ENCODE peak calls at places on chromosomes 3 and 15, in nine cellular contexts. One of them, this sample, is unnamed.

GRCh38 chr3:153673853-153674252 is 447.3 kb upstream of the ARHGEF26 start:
- DNase-seq in neural progenitor cell: no peak
- DNase-seq in stomach: no peak
- DNase-seq in HFF-Myc: no peak
- DNase-seq in brain microvascular endothelial cell: no peak
- DNase-seq in aorta: no peak
- DNase-seq in AG09309: no peak
- DNase-seq in uterus: no peak
- DNase-seq in fibroblast of lung: no peak
- DNase-seq in this sample: no peak

GRCh38 chr3:161386991-161387390 is 15.7 kb upstream of the SPTSSB start:
- DNase-seq in AG09309: no peak
- DNase-seq in aorta: no peak
- DNase-seq in brain microvascular endothelial cell: no peak
- DNase-seq in HFF-Myc: no peak
- DNase-seq in uterus: no peak
- DNase-seq in neural progenitor cell: no peak
- DNase-seq in stomach: no peak
- DNase-seq in fibroblast of lung: no peak
- DNase-seq in this sample: no peak

GRCh38 chr3:134647902-134648760 is 2.7 kb downstream of the KY start:
- DNase-seq in AG09309: no peak
- DNase-seq in fibroblast of lung: no peak
- DNase-seq in aorta: no peak
- DNase-seq in uterus: no peak
- DNase-seq in HFF-Myc: no peak
- DNase-seq in stomach: no peak
- DNase-seq in brain microvascular endothelial cell: no peak
- DNase-seq in neural progenitor cell: no peak
- DNase-seq in this sample: no peak

GRCh38 chr3:38575279-38575843 is 74.1 kb downstream of the SCN5A start:
- DNase-seq in fibroblast of lung: no peak
- DNase-seq in neural progenitor cell: no peak
- DNase-seq in uterus: no peak
- DNase-seq in stomach: peak
- DNase-seq in HFF-Myc: no peak
- DNase-seq in AG09309: no peak
- DNase-seq in aorta: no peak
- DNase-seq in brain microvascular endothelial cell: no peak
- DNase-seq in this sample: peak

GRCh38 chr15:90872481-90873184 is 4.2 kb downstream of the FURIN start:
- DNase-seq in aorta: peak
- DNase-seq in neural progenitor cell: no peak
- DNase-seq in AG09309: peak
- DNase-seq in stomach: no peak
- DNase-seq in fibroblast of lung: peak
- DNase-seq in HFF-Myc: peak
- DNase-seq in uterus: peak
- DNase-seq in brain microvascular endothelial cell: peak
- DNase-seq in this sample: peak

GRCh38 chr3:192060160-192060783 is 599.3 kb downstream of the PYDC2 start:
- DNase-seq in AG09309: no peak
- DNase-seq in fibroblast of lung: peak
- DNase-seq in HFF-Myc: no peak
- DNase-seq in aorta: no peak
- DNase-seq in brain microvascular endothelial cell: no peak
- DNase-seq in stomach: no peak
- DNase-seq in uterus: no peak
- DNase-seq in neural progenitor cell: peak
- DNase-seq in this sample: no peak

GRCh38 chr3:168620854-168621253 is 525.1 kb upstream of the GOLIM4 start:
- DNase-seq in uterus: no peak
- DNase-seq in AG09309: no peak
- DNase-seq in brain microvascular endothelial cell: peak
- DNase-seq in fibroblast of lung: peak
- DNase-seq in HFF-Myc: no peak
- DNase-seq in neural progenitor cell: peak
- DNase-seq in stomach: peak
- DNase-seq in aorta: no peak
- DNase-seq in this sample: no peak

GRCh38 chr15:56225520-56225919 is 18.2 kb downstream of the RFX7 start:
- DNase-seq in aorta: no peak
- DNase-seq in uterus: no peak
- DNase-seq in HFF-Myc: no peak
- DNase-seq in AG09309: no peak
- DNase-seq in fibroblast of lung: no peak
- DNase-seq in brain microvascular endothelial cell: no peak
- DNase-seq in neural progenitor cell: no peak
- DNase-seq in stomach: no peak
- DNase-seq in this sample: no peak

GRCh38 chr3:173745952-173746682 is 348.6 kb downstream of the NLGN1 start:
- DNase-seq in AG09309: no peak
- DNase-seq in fibroblast of lung: peak
- DNase-seq in neural progenitor cell: no peak
- DNase-seq in aorta: no peak
- DNase-seq in brain microvascular endothelial cell: peak
- DNase-seq in uterus: no peak
- DNase-seq in stomach: no peak
- DNase-seq in HFF-Myc: no peak
- DNase-seq in this sample: peak

GRCh38 chr3:173742491-173742890 is 344.9 kb downstream of the NLGN1 start:
- DNase-seq in aorta: no peak
- DNase-seq in brain microvascular endothelial cell: no peak
- DNase-seq in HFF-Myc: no peak
- DNase-seq in uterus: no peak
- DNase-seq in AG09309: no peak
- DNase-seq in fibroblast of lung: no peak
- DNase-seq in neural progenitor cell: no peak
- DNase-seq in stomach: no peak
- DNase-seq in this sample: no peak

GRCh38 chr3:173743512-173743911 is 346.0 kb downstream of the NLGN1 start:
- DNase-seq in brain microvascular endothelial cell: no peak
- DNase-seq in neural progenitor cell: no peak
- DNase-seq in stomach: no peak
- DNase-seq in aorta: no peak
- DNase-seq in uterus: no peak
- DNase-seq in AG09309: no peak
- DNase-seq in HFF-Myc: no peak
- DNase-seq in fibroblast of lung: no peak
- DNase-seq in this sample: no peak

GRCh38 chr3:173744479-173744878 is 346.9 kb downstream of the NLGN1 start:
- DNase-seq in fibroblast of lung: no peak
- DNase-seq in AG09309: no peak
- DNase-seq in neural progenitor cell: no peak
- DNase-seq in brain microvascular endothelial cell: no peak
- DNase-seq in uterus: no peak
- DNase-seq in stomach: no peak
- DNase-seq in HFF-Myc: no peak
- DNase-seq in aorta: no peak
- DNase-seq in this sample: no peak

DNA sequence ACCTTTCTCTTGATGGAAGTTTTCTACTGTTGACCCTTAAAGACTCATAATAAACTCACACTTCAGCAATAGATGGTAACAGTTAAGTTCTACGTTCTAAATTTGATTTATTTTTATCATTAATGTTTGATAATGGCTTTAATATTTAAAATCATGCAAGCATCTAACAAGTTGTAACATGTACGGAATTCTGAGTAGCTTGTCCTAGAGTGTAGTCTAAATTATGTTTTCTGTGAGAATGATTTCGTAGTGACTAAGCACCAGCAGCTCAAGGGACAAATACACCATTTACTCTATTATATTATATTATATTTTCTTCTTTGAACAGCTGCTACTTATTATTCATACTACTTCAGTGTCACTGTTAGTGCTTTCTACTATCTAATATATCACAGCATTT is 345.6 kb downstream of the NLGN1 start:
- DNase-seq in AG09309: no peak
- DNase-seq in fibroblast of lung: peak
- DNase-seq in HFF-Myc: no peak
- DNase-seq in neural progenitor cell: no peak
- DNase-seq in aorta: no peak
- DNase-seq in uterus: no peak
- DNase-seq in stomach: no peak
- DNase-seq in brain microvascular endothelial cell: no peak
- DNase-seq in this sample: peak
- H3K4me3 ChIP-seq in AG09309: no peak
- H3K4me3 ChIP-seq in fibroblast of lung: peak
- H3K4me3 ChIP-seq in HFF-Myc: no peak
- H3K4me3 ChIP-seq in neural progenitor cell: no peak
- H3K4me3 ChIP-seq in aorta: peak
- H3K4me3 ChIP-seq in uterus: no peak
- H3K4me3 ChIP-seq in stomach: no peak
- H3K4me3 ChIP-seq in brain microvascular endothelial cell: no peak
- H3K4me3 ChIP-seq in this sample: no peak

GRCh38 chr3:48372377-48372770 is 355 bp downstream of the FBXW12 start:
- DNase-seq in HFF-Myc: no peak
- DNase-seq in aorta: no peak
- DNase-seq in brain microvascular endothelial cell: no peak
- DNase-seq in AG09309: no peak
- DNase-seq in uterus: no peak
- DNase-seq in fibroblast of lung: no peak
- DNase-seq in neural progenitor cell: no peak
- DNase-seq in stomach: no peak
- DNase-seq in this sample: no peak
- H3K4me3 ChIP-seq in HFF-Myc: no peak
- H3K4me3 ChIP-seq in aorta: no peak
- H3K4me3 ChIP-seq in brain microvascular endothelial cell: no peak
- H3K4me3 ChIP-seq in AG09309: no peak
- H3K4me3 ChIP-seq in uterus: no peak
- H3K4me3 ChIP-seq in fibroblast of lung: no peak
- H3K4me3 ChIP-seq in neural progenitor cell: no peak
- H3K4me3 ChIP-seq in stomach: no peak
- H3K4me3 ChIP-seq in this sample: no peak

DNA sequence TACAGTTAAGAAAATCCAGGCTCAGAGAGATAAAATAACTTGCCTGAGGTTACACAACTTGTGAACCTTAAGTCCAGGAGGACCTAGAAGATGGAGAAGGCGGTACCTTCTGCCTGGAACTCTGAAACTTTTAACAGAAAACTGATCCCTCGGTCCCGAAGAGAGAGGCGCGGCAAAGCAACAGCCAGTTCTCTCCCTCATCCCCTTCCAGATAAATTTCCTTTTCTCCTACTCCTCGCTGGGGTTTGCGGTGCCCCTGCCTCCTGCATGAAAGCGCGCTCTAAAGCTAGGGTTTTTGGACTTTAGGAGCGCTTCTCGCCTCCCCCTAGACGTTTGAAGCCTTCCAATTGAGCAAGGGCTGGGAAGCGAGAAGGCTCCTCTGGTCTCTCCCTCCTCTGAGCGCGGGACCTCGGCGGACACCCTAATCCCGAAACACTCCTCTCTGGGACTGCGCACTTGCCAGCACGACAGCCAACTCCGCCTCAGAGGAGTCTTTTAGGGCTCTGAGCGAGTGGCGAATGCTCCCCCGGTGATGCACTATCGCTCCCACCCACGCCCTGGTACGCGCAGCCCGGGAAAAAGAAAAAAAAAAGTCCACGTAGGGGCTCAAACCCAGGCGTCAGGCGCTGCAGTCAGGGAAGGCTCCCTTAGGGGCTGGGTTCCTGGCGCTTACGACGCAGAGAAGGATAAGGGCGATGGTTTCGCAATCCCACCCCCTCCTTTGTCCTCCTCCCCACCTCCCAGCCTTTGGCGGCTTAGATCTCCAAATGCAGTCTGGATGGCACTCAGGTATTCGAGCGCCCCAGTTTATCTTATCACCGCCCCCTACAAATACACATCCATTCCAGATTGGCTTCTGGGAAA is 7.9 kb upstream of the EOMES start:
- DNase-seq in stomach: no peak
- DNase-seq in AG09309: no peak
- DNase-seq in uterus: no peak
- DNase-seq in HFF-Myc: no peak
- DNase-seq in neural progenitor cell: peak
- DNase-seq in brain microvascular endothelial cell: no peak
- DNase-seq in fibroblast of lung: no peak
- DNase-seq in aorta: no peak
- DNase-seq in this sample: no peak
- H3K4me3 ChIP-seq in stomach: no peak
- H3K4me3 ChIP-seq in AG09309: peak
- H3K4me3 ChIP-seq in uterus: no peak
- H3K4me3 ChIP-seq in HFF-Myc: no peak
- H3K4me3 ChIP-seq in neural progenitor cell: peak
- H3K4me3 ChIP-seq in brain microvascular endothelial cell: no peak
- H3K4me3 ChIP-seq in fibroblast of lung: no peak
- H3K4me3 ChIP-seq in aorta: no peak
- H3K4me3 ChIP-seq in this sample: peak

GRCh38 chr3:13686332-13686731 is 137.4 kb downstream of the FBLN2 start:
- DNase-seq in AG09309: no peak
- DNase-seq in HFF-Myc: no peak
- DNase-seq in neural progenitor cell: no peak
- DNase-seq in fibroblast of lung: no peak
- DNase-seq in aorta: no peak
- DNase-seq in brain microvascular endothelial cell: no peak
- DNase-seq in stomach: no peak
- DNase-seq in uterus: no peak
- DNase-seq in this sample: no peak

GRCh38 chr3:13688034-13688433 is 139.1 kb downstream of the FBLN2 start:
- DNase-seq in AG09309: no peak
- DNase-seq in fibroblast of lung: no peak
- DNase-seq in HFF-Myc: no peak
- DNase-seq in brain microvascular endothelial cell: no peak
- DNase-seq in aorta: no peak
- DNase-seq in neural progenitor cell: no peak
- DNase-seq in stomach: no peak
- DNase-seq in uterus: no peak
- DNase-seq in this sample: no peak

GRCh38 chr3:13688824-13689223 is 139.9 kb downstream of the FBLN2 start:
- DNase-seq in stomach: no peak
- DNase-seq in uterus: no peak
- DNase-seq in neural progenitor cell: no peak
- DNase-seq in AG09309: no peak
- DNase-seq in brain microvascular endothelial cell: no peak
- DNase-seq in aorta: no peak
- DNase-seq in HFF-Myc: no peak
- DNase-seq in fibroblast of lung: no peak
- DNase-seq in this sample: no peak

GRCh38 chr3:13687409-13687989 is 138.6 kb downstream of the FBLN2 start:
- DNase-seq in neural progenitor cell: peak
- DNase-seq in aorta: no peak
- DNase-seq in brain microvascular endothelial cell: no peak
- DNase-seq in HFF-Myc: no peak
- DNase-seq in stomach: no peak
- DNase-seq in AG09309: no peak
- DNase-seq in fibroblast of lung: no peak
- DNase-seq in uterus: no peak
- DNase-seq in this sample: no peak

DNA sequence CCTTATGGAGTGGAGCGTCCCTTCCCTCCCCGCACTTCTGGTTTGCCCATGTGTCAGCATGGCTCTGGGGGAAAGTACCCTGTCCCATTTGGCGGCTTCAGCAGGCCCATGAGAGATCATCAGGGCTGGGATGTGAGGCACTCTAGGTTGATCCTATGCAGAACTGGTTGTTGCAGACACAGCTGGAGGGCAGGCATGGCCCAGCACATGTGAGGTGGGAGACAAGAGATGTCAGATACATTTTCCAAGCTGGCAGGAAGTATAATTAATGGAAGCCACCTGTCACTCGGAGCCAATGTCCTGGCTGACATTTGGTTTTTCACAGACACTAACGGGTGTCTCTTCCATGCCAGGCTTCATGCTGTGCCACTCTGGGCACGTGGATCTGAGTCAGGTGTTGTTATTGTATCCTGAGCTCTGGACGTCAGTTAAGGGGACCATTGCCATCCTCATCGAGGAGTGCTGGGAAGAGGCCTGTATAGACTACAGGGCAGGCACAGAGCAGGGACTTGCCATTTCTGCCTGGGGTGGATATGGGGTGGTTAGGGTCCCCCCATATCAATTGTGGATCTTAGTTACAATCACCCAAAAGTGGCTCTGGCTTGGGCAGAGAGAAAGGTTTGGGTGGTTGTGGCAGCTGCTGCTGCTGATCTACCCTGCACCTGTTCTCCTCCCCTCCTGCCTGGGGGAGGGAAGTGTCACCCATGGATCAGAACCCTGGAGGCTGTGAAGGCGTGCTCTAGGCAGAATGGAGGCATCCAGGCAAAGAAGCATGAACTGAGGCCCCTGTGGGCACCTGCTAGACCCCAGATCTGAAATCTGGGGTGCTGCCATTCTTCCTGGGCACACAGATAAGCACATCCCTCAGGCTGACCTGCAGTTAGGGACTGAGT is 140.7 kb downstream of the FBLN2 start:
- DNase-seq in aorta: no peak
- DNase-seq in fibroblast of lung: no peak
- DNase-seq in uterus: no peak
- DNase-seq in AG09309: no peak
- DNase-seq in HFF-Myc: no peak
- DNase-seq in brain microvascular endothelial cell: no peak
- DNase-seq in neural progenitor cell: no peak
- DNase-seq in stomach: no peak
- DNase-seq in this sample: no peak
- H3K4me3 ChIP-seq in aorta: no peak
- H3K4me3 ChIP-seq in fibroblast of lung: no peak
- H3K4me3 ChIP-seq in uterus: no peak
- H3K4me3 ChIP-seq in AG09309: no peak
- H3K4me3 ChIP-seq in HFF-Myc: no peak
- H3K4me3 ChIP-seq in brain microvascular endothelial cell: no peak
- H3K4me3 ChIP-seq in neural progenitor cell: no peak
- H3K4me3 ChIP-seq in stomach: no peak
- H3K4me3 ChIP-seq in this sample: no peak

This sample was measured in foreskin fibroblast.